ENCODE peak calls at places on chromosome 12, in ten cellular contexts. One of them, this sample, is unnamed.

GRCh38 chr12:21502164-21502496 is 541 bp downstream of the GOLT1B start:
- DNase-seq in right lobe of liver: no peak
- DNase-seq in psoas muscle: no peak
- DNase-seq in AG10803: peak
- DNase-seq in esophagus squamous epithelium: no peak
- DNase-seq in A549: peak
- DNase-seq in ovary: no peak
- DNase-seq in right atrium auricular region: no peak
- DNase-seq in endothelial cell of umbilical vein: peak
- DNase-seq in CD8-positive, alpha-beta T cell: peak
- DNase-seq in this sample: no peak

GRCh38 chr12:95259368-95259767 is 41.8 kb downstream of the VEZT start:
- DNase-seq in right lobe of liver: no peak
- DNase-seq in psoas muscle: no peak
- DNase-seq in AG10803: no peak
- DNase-seq in esophagus squamous epithelium: no peak
- DNase-seq in A549: no peak
- DNase-seq in ovary: no peak
- DNase-seq in right atrium auricular region: no peak
- DNase-seq in endothelial cell of umbilical vein: peak
- DNase-seq in CD8-positive, alpha-beta T cell: no peak
- DNase-seq in this sample: no peak

GRCh38 chr12:52820521-52820920 is 6.6 kb upstream of the KRT4 start:
- DNase-seq in right lobe of liver: no peak
- DNase-seq in psoas muscle: no peak
- DNase-seq in AG10803: no peak
- DNase-seq in esophagus squamous epithelium: no peak
- DNase-seq in A549: no peak
- DNase-seq in ovary: no peak
- DNase-seq in right atrium auricular region: no peak
- DNase-seq in endothelial cell of umbilical vein: no peak
- DNase-seq in CD8-positive, alpha-beta T cell: no peak
- DNase-seq in this sample: no peak

GRCh38 chr12:122182887-122183587 is at the start of gene LRRC43:
- DNase-seq in right lobe of liver: no peak
- DNase-seq in psoas muscle: peak
- DNase-seq in AG10803: peak
- DNase-seq in esophagus squamous epithelium: no peak
- DNase-seq in A549: no peak
- DNase-seq in ovary: peak
- DNase-seq in right atrium auricular region: no peak
- DNase-seq in endothelial cell of umbilical vein: peak
- DNase-seq in CD8-positive, alpha-beta T cell: peak
- DNase-seq in this sample: peak

GRCh38 chr12:80810874-80811273 is 94.2 kb downstream of the MYF5 start:
- DNase-seq in right lobe of liver: no peak
- DNase-seq in psoas muscle: no peak
- DNase-seq in AG10803: no peak
- DNase-seq in esophagus squamous epithelium: no peak
- DNase-seq in A549: no peak
- DNase-seq in ovary: no peak
- DNase-seq in right atrium auricular region: no peak
- DNase-seq in endothelial cell of umbilical vein: no peak
- DNase-seq in CD8-positive, alpha-beta T cell: no peak
- DNase-seq in this sample: no peak

GRCh38 chr12:81726634-81727033 is 32.5 kb downstream of the PPFIA2 start:
- DNase-seq in right lobe of liver: no peak
- DNase-seq in psoas muscle: no peak
- DNase-seq in AG10803: no peak
- DNase-seq in esophagus squamous epithelium: no peak
- DNase-seq in A549: no peak
- DNase-seq in ovary: no peak
- DNase-seq in right atrium auricular region: no peak
- DNase-seq in endothelial cell of umbilical vein: no peak
- DNase-seq in CD8-positive, alpha-beta T cell: no peak
- DNase-seq in this sample: no peak

GRCh38 chr12:99915251-99916082 is 69.3 kb downstream of the ANKS1B start:
- DNase-seq in right lobe of liver: no peak
- DNase-seq in psoas muscle: no peak
- DNase-seq in AG10803: peak
- DNase-seq in esophagus squamous epithelium: no peak
- DNase-seq in A549: peak
- DNase-seq in ovary: no peak
- DNase-seq in right atrium auricular region: no peak
- DNase-seq in endothelial cell of umbilical vein: no peak
- DNase-seq in CD8-positive, alpha-beta T cell: no peak
- DNase-seq in this sample: no peak

GRCh38 chr12:116855744-116856470 is 25.3 kb downstream of the HRK start:
- DNase-seq in right lobe of liver: no peak
- DNase-seq in psoas muscle: no peak
- DNase-seq in AG10803: no peak
- DNase-seq in esophagus squamous epithelium: no peak
- DNase-seq in A549: peak
- DNase-seq in ovary: no peak
- DNase-seq in right atrium auricular region: no peak
- DNase-seq in endothelial cell of umbilical vein: no peak
- DNase-seq in CD8-positive, alpha-beta T cell: no peak
- DNase-seq in this sample: no peak

DNA sequence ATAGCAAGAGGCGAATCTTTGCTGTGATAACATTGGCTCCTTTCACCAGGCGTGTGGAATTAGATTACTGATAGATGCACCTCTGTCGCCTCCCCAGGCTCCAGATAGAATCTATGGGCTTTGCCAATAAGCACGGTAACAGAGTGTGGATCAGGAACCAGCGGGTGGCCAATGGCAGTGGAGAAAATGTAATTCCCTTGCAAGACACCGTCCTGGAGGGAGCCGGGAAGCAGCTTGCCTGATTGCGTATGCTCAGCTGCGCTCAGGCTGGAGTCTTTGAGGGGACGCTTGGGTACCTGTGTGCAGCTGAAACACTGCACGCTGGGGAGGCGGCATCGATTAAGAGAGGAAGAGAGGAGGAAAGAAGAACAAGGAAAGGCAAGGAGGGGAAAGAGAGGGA is 56.6 kb downstream of the TMEM132C start:
- DNase-seq in right lobe of liver: no peak
- DNase-seq in psoas muscle: no peak
- DNase-seq in AG10803: no peak
- DNase-seq in esophagus squamous epithelium: no peak
- DNase-seq in A549: no peak
- DNase-seq in ovary: no peak
- DNase-seq in right atrium auricular region: no peak
- DNase-seq in endothelial cell of umbilical vein: no peak
- DNase-seq in CD8-positive, alpha-beta T cell: no peak
- DNase-seq in this sample: no peak
- TF ChIP-seq CTCF in right lobe of liver: no peak
- TF ChIP-seq CTCF in psoas muscle: no peak
- TF ChIP-seq CTCF in AG10803: no peak
- TF ChIP-seq CTCF in esophagus squamous epithelium: no peak
- TF ChIP-seq CTCF in A549: no peak
- TF ChIP-seq CTCF in ovary: no peak
- TF ChIP-seq CTCF in right atrium auricular region: no peak
- TF ChIP-seq CTCF in endothelial cell of umbilical vein: no peak
- TF ChIP-seq CTCF in CD8-positive, alpha-beta T cell: no peak
- TF ChIP-seq CTCF in this sample: no peak

GRCh38 chr12:6869049-6870021 is 2.0 kb downstream of the TPI1 start:
- DNase-seq in right lobe of liver: peak
- DNase-seq in psoas muscle: peak
- DNase-seq in AG10803: peak
- DNase-seq in esophagus squamous epithelium: no peak
- DNase-seq in A549: peak
- DNase-seq in ovary: peak
- DNase-seq in right atrium auricular region: peak
- DNase-seq in endothelial cell of umbilical vein: peak
- DNase-seq in CD8-positive, alpha-beta T cell: peak
- DNase-seq in this sample: peak

GRCh38 chr12:6867407-6868210 is at the start of gene TPI1:
- DNase-seq in right lobe of liver: peak
- DNase-seq in psoas muscle: peak
- DNase-seq in AG10803: peak
- DNase-seq in esophagus squamous epithelium: no peak
- DNase-seq in A549: peak
- DNase-seq in ovary: peak
- DNase-seq in right atrium auricular region: peak
- DNase-seq in endothelial cell of umbilical vein: peak
- DNase-seq in CD8-positive, alpha-beta T cell: peak
- DNase-seq in this sample: peak

GRCh38 chr12:6866163-6866919 is 990 bp upstream of the TPI1 start:
- DNase-seq in right lobe of liver: no peak
- DNase-seq in psoas muscle: no peak
- DNase-seq in AG10803: no peak
- DNase-seq in esophagus squamous epithelium: no peak
- DNase-seq in A549: no peak
- DNase-seq in ovary: peak
- DNase-seq in right atrium auricular region: no peak
- DNase-seq in endothelial cell of umbilical vein: no peak
- DNase-seq in CD8-positive, alpha-beta T cell: no peak
- DNase-seq in this sample: no peak

GRCh38 chr12:6868211-6869048 is 1.1 kb downstream of the TPI1 start:
- DNase-seq in right lobe of liver: no peak
- DNase-seq in psoas muscle: no peak
- DNase-seq in AG10803: no peak
- DNase-seq in esophagus squamous epithelium: no peak
- DNase-seq in A549: no peak
- DNase-seq in ovary: no peak
- DNase-seq in right atrium auricular region: no peak
- DNase-seq in endothelial cell of umbilical vein: no peak
- DNase-seq in CD8-positive, alpha-beta T cell: no peak
- DNase-seq in this sample: no peak

DNA sequence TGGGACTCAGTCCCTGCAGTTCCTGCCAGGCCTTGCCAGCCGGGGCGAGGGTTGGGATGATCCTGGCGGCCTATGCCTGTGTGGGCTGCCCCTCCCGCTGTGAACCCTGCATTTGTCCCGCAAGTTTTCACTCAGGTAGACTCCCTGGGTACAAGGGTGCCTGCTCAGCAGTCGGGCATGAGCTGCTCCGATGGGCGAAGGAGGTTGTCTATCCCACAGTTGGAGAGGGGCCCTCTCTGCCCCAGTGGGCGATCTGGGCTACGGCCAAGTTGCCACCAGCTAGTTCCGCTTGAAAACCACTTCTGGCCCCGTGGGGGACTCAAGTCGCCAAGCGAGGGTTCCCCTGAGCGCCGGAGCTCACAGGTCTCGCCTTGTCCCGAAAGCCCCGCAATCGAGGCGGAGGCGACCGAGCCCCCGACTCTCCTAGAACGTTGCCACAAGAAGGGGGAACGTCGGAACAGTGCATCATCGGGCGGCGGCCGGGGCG is 368 bp upstream of the TPI1 start:
- DNase-seq in right lobe of liver: peak
- DNase-seq in psoas muscle: no peak
- DNase-seq in AG10803: no peak
- DNase-seq in esophagus squamous epithelium: peak
- DNase-seq in A549: no peak
- DNase-seq in ovary: no peak
- DNase-seq in right atrium auricular region: no peak
- DNase-seq in endothelial cell of umbilical vein: no peak
- DNase-seq in CD8-positive, alpha-beta T cell: no peak
- DNase-seq in this sample: no peak
- TF ChIP-seq CTCF in right lobe of liver: no peak
- TF ChIP-seq CTCF in psoas muscle: no peak
- TF ChIP-seq CTCF in AG10803: no peak
- TF ChIP-seq CTCF in esophagus squamous epithelium: no peak
- TF ChIP-seq CTCF in A549: no peak
- TF ChIP-seq CTCF in ovary: no peak
- TF ChIP-seq CTCF in right atrium auricular region: no peak
- TF ChIP-seq CTCF in endothelial cell of umbilical vein: no peak
- TF ChIP-seq CTCF in CD8-positive, alpha-beta T cell: no peak
- TF ChIP-seq CTCF in this sample: no peak

GRCh38 chr12:106171117-106171750 is 32.5 kb upstream of the NUAK1 start:
- DNase-seq in right lobe of liver: no peak
- DNase-seq in psoas muscle: no peak
- DNase-seq in AG10803: peak
- DNase-seq in esophagus squamous epithelium: no peak
- DNase-seq in A549: no peak
- DNase-seq in ovary: no peak
- DNase-seq in right atrium auricular region: no peak
- DNase-seq in endothelial cell of umbilical vein: no peak
- DNase-seq in CD8-positive, alpha-beta T cell: no peak
- DNase-seq in this sample: no peak
- TF ChIP-seq CTCF in right lobe of liver: no peak
- TF ChIP-seq CTCF in psoas muscle: no peak
- TF ChIP-seq CTCF in AG10803: peak
- TF ChIP-seq CTCF in esophagus squamous epithelium: no peak
- TF ChIP-seq CTCF in A549: no peak
- TF ChIP-seq CTCF in ovary: no peak
- TF ChIP-seq CTCF in right atrium auricular region: no peak
- TF ChIP-seq CTCF in endothelial cell of umbilical vein: no peak
- TF ChIP-seq CTCF in CD8-positive, alpha-beta T cell: no peak
- TF ChIP-seq CTCF in this sample: no peak

GRCh38 chr12:26373606-26374495 is 178.5 kb downstream of the SSPN start:
- DNase-seq in right lobe of liver: no peak
- DNase-seq in psoas muscle: no peak
- DNase-seq in AG10803: peak
- DNase-seq in esophagus squamous epithelium: no peak
- DNase-seq in A549: no peak
- DNase-seq in ovary: no peak
- DNase-seq in right atrium auricular region: no peak
- DNase-seq in endothelial cell of umbilical vein: no peak
- DNase-seq in CD8-positive, alpha-beta T cell: no peak
- DNase-seq in this sample: no peak

GRCh38 chr12:26370098-26370497 is 174.7 kb downstream of the SSPN start:
- DNase-seq in right lobe of liver: no peak
- DNase-seq in psoas muscle: no peak
- DNase-seq in AG10803: no peak
- DNase-seq in esophagus squamous epithelium: no peak
- DNase-seq in A549: no peak
- DNase-seq in ovary: no peak
- DNase-seq in right atrium auricular region: no peak
- DNase-seq in endothelial cell of umbilical vein: no peak
- DNase-seq in CD8-positive, alpha-beta T cell: no peak
- DNase-seq in this sample: no peak

GRCh38 chr12:26372856-26373255 is 177.5 kb downstream of the SSPN start:
- DNase-seq in right lobe of liver: no peak
- DNase-seq in psoas muscle: no peak
- DNase-seq in AG10803: no peak
- DNase-seq in esophagus squamous epithelium: no peak
- DNase-seq in A549: no peak
- DNase-seq in ovary: no peak
- DNase-seq in right atrium auricular region: no peak
- DNase-seq in endothelial cell of umbilical vein: no peak
- DNase-seq in CD8-positive, alpha-beta T cell: no peak
- DNase-seq in this sample: no peak

GRCh38 chr12:26369588-26369987 is 174.2 kb downstream of the SSPN start:
- DNase-seq in right lobe of liver: no peak
- DNase-seq in psoas muscle: no peak
- DNase-seq in AG10803: peak
- DNase-seq in esophagus squamous epithelium: no peak
- DNase-seq in A549: peak
- DNase-seq in ovary: no peak
- DNase-seq in right atrium auricular region: no peak
- DNase-seq in endothelial cell of umbilical vein: no peak
- DNase-seq in CD8-positive, alpha-beta T cell: no peak
- DNase-seq in this sample: no peak

DNA sequence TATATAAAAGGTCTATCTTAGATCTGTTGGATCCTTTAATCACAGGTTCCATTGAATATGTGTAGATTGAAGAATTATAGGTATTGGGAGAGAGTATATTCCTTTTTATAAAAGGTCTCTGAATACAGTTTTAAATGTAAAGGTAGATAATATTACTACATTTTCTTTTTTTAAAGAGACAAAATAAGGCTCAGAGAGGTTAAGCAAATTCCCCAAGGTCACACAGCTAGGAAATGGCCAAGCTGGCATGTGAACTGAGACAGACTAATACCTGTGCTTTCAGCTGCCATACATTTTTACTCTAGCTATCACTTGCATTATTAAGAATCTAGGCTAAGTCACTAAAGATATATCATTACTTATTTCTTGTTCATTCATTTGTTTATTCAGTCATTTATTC is 173.0 kb downstream of the SSPN start:
- DNase-seq in right lobe of liver: no peak
- DNase-seq in psoas muscle: no peak
- DNase-seq in AG10803: no peak
- DNase-seq in esophagus squamous epithelium: no peak
- DNase-seq in A549: no peak
- DNase-seq in ovary: no peak
- DNase-seq in right atrium auricular region: no peak
- DNase-seq in endothelial cell of umbilical vein: no peak
- DNase-seq in CD8-positive, alpha-beta T cell: no peak
- DNase-seq in this sample: no peak
- TF ChIP-seq CTCF in right lobe of liver: no peak
- TF ChIP-seq CTCF in psoas muscle: no peak
- TF ChIP-seq CTCF in AG10803: no peak
- TF ChIP-seq CTCF in esophagus squamous epithelium: no peak
- TF ChIP-seq CTCF in A549: no peak
- TF ChIP-seq CTCF in ovary: no peak
- TF ChIP-seq CTCF in right atrium auricular region: no peak
- TF ChIP-seq CTCF in endothelial cell of umbilical vein: no peak
- TF ChIP-seq CTCF in CD8-positive, alpha-beta T cell: no peak
- TF ChIP-seq CTCF in this sample: no peak